ENCODE peak calls at places on chromosomes 12 and 14, in five cellular contexts. C is pancreas, I is NCI-H1694 treated with DMSO at 0.1 percent for 48 hours, H is occipital lobe, K is Calu3. B is an unnamed sample.

GRCh38 chr14:68937790-68938514 is 41.1 kb downstream of the ACTN1 start:
- DNase-seq in K (peak; percentile 74), I (no peak), H (no peak), C (peak; percentile 76), B (peak; percentile 76)

GRCh38 chr12:40171501-40171900 is 53.3 kb upstream of the LRRK2 start:
- DNase-seq in K (no peak), C (no peak), H (no peak), I (no peak), B (no peak)

GRCh38 chr12:20631711-20632110 is 63.4 kb upstream of the SLCO1C1 start:
- DNase-seq in K (no peak), C (no peak), I (no peak), H (no peak), B (no peak)

GRCh38 chr12:102548543-102548942 is 68.2 kb upstream of the IGF1 start:
- DNase-seq in K (no peak), I (no peak), C (peak; percentile 9), H (no peak), B (peak; percentile 77)

GRCh38 chr14:99274346-99275221 is 2.6 kb upstream of the BCL11B start:
- DNase-seq in H (no peak), K (peak; percentile 75), I (peak; percentile 97), C (peak; percentile 50), B (peak; percentile 29)

GRCh38 chr12:96774501-96775256 is 132.4 kb upstream of the NEDD1 start:
- DNase-seq in K (no peak), C (no peak), I (no peak), H (no peak), B (no peak)

GRCh38 chr14:85315891-85316290 is 214.1 kb upstream of the FLRT2 start:
- DNase-seq in K (no peak), I (no peak), H (no peak), C (no peak), B (no peak)

GRCh38 chr14:99561827-99562226 is 42.2 kb downstream of the CCDC85C start:
- DNase-seq in C (peak; percentile 63), H (no peak), I (no peak), K (no peak), B (no peak)

GRCh38 chr12:1840981-1841425 is 20.6 kb downstream of the LRTM2 start:
- DNase-seq in C (no peak), H (no peak), I (no peak), K (no peak), B (no peak)

GRCh38 chr12:118617922-118618450 is 241.6 kb downstream of the SUDS3 start:
- DNase-seq in H (no peak), K (no peak), C (no peak), I (no peak), B (no peak)

GRCh38 chr14:87935081-87935828 is 57.7 kb downstream of the GALC start:
- DNase-seq in C (no peak), I (no peak), K (no peak), H (no peak), B (no peak)